ENCODE peak calls at places on chromosomes 7 and 10, in five cellular contexts. Y is nephron progenitor cell, U is Peyer's patch, E is GM13976, Q is cardiac fibroblast. C is an unnamed sample.

GRCh38 chr10:29535012-29535777 is 99.6 kb downstream of the SVIL start:
- DNase-seq in Y (peak; percentile 52), Q (peak; percentile 84), U (peak; percentile 72), E (no peak), C (no peak)

GRCh38 chr10:87541114-87541513 is 36.4 kb downstream of the MINPP1 start:
- DNase-seq in Y (no peak), U (no peak), E (no peak), Q (peak; percentile 79), C (no peak)

GRCh38 chr7:46160861-46161260 is 239.8 kb upstream of the IGFBP3 start:
- DNase-seq in Q (no peak), Y (no peak), E (no peak), U (no peak), C (no peak)

GRCh38 chr10:95509281-95509680 is 51.9 kb downstream of the SORBS1 start:
- DNase-seq in U (no peak), E (no peak), Y (no peak), Q (no peak), C (no peak)

GRCh38 chr10:7407368-7408002 is 3.3 kb downstream of the SFMBT2 start:
- DNase-seq in Q (no peak), E (no peak), U (no peak), Y (peak; percentile 13), C (no peak)

GRCh38 chr10:86167762-86168128 is 198.8 kb downstream of the GRID1 start:
- DNase-seq in Y (no peak), Q (no peak), E (no peak), U (no peak), C (no peak)

GRCh38 chr7:105853931-105854419 is 22.4 kb downstream of the ATXN7L1 start:
- DNase-seq in E (no peak), Q (no peak), U (no peak), Y (peak; percentile 37), C (no peak)

GRCh38 chr10:110409488-110409887 is 88.2 kb upstream of the DUSP5 start:
- DNase-seq in Q (no peak), E (no peak), Y (no peak), U (no peak), C (no peak)

GRCh38 chr7:44965937-44966730 is 12.7 kb downstream of the MYO1G start:
- DNase-seq in Y (no peak), E (no peak), U (no peak), Q (no peak), C (no peak)

GRCh38 chr10:59337254-59337653 is 25.1 kb downstream of the FAM13C start:
- DNase-seq in Y (no peak), E (no peak), Q (peak; percentile 65), U (no peak), C (no peak)

GRCh38 chr7:99374121-99375064 is at the start of gene ARPC1B:
- DNase-seq in E (peak; percentile 99), U (peak; percentile 91), Y (peak; percentile 79), Q (peak; percentile 71), C (peak; percentile 78)

GRCh38 chr7:111821076-111821475 is 258.8 kb upstream of the IMMP2L start:
- DNase-seq in Y (no peak), Q (no peak), E (no peak), U (no peak), C (no peak)

GRCh38 chr7:79504607-79505389 is 51.3 kb upstream of the MAGI2 start:
- DNase-seq in U (no peak), Q (peak; percentile 29), Y (no peak), E (no peak), C (no peak)

GRCh38 chr10:29998142-29998808 is 61.1 kb downstream of the JCAD start:
- DNase-seq in E (peak; percentile 80), U (peak; percentile 68), Q (peak; percentile 92), Y (peak; percentile 78), C (peak; percentile 47)

GRCh38 chr10:96690755-96691730 is 29.3 kb downstream of the PIK3AP1 start:
- DNase-seq in Y (no peak), U (no peak), E (no peak), Q (no peak), C (no peak)

GRCh38 chr7:139741813-139742344 is 35.9 kb downstream of the HIPK2 start:
- DNase-seq in Y (no peak), U (no peak), E (no peak), Q (peak; percentile 79), C (no peak)

GRCh38 chr7:4641667-4642467 is 40.2 kb upstream of the FOXK1 start:
- DNase-seq in Q (peak; percentile 95), U (peak; percentile 98), E (peak; percentile 98), Y (peak; percentile 96), C (peak; percentile 92)

GRCh38 chr7:2313450-2314208 is 612 bp downstream of the SNX8 start:
- DNase-seq in Q (peak; percentile 32), U (peak; percentile 52), Y (no peak), E (peak; percentile 33), C (no peak)

GRCh38 chr7:131808736-131809135 is 252.3 kb upstream of the PODXL start:
- DNase-seq in E (no peak), Y (no peak), U (no peak), Q (no peak), C (no peak)

GRCh38 chr10:129063877-129064276 is 403.2 kb upstream of the MGMT start:
- DNase-seq in Q (no peak), U (no peak), Y (no peak), E (no peak), C (no peak)

GRCh38 chr10:29771376-29771775 is 136.6 kb upstream of the SVIL start:
- DNase-seq in U (no peak), Y (no peak), E (no peak), Q (peak; percentile 7), C (no peak)

GRCh38 chr10:47198221-47198620 is 101.8 kb upstream of the GDF10 start:
- DNase-seq in U (no peak), Q (no peak), E (no peak), Y (no peak), C (no peak)

GRCh38 chr7:46145412-46145811 is 224.3 kb upstream of the IGFBP3 start:
- DNase-seq in Y (no peak), E (no peak), U (no peak), Q (peak; percentile 99), C (no peak)

GRCh38 chr7:158829021-158829341 is 328 bp downstream of the ESYT2 start:
- DNase-seq in U (no peak), Q (peak; percentile 81), E (peak; percentile 80), Y (no peak), C (peak; percentile 41)

GRCh38 chr10:14606633-14607032 is 168.1 kb downstream of the FAM107B start:
- DNase-seq in Y (no peak), U (no peak), E (no peak), Q (no peak), C (no peak)

GRCh38 chr10:124953421-124953820 is 11.5 kb downstream of the ZRANB1 start:
- DNase-seq in Q (no peak), Y (no peak), E (no peak), U (no peak), C (no peak)

GRCh38 chr10:87658383-87658795 is 1.3 kb upstream of the PAPSS2 start:
- DNase-seq in Y (no peak), U (no peak), E (no peak), Q (peak; percentile 27), C (no peak)

GRCh38 chr7:144004703-144005102 is 4.6 kb downstream of the OR6B1 start:
- DNase-seq in Y (no peak), U (no peak), E (no peak), Q (no peak), C (no peak)

GRCh38 chr7:157384301-157384700 is 47.5 kb downstream of the DNAJB6 start:
- DNase-seq in Y (no peak), E (no peak), U (no peak), Q (peak; percentile 29), C (no peak)

GRCh38 chr10:73842349-73842748 is 31.0 kb upstream of the NDST2 start:
- DNase-seq in U (peak; percentile 23), E (no peak), Q (no peak), Y (no peak), C (no peak)

GRCh38 chr10:48713966-48714618 is 29.4 kb downstream of the WDFY4 start:
- DNase-seq in E (no peak), Q (no peak), Y (no peak), U (no peak), C (no peak)

GRCh38 chr7:128879939-128880746 is 17.5 kb downstream of the ATP6V1F start:
- DNase-seq in U (peak; percentile 81), E (peak; percentile 78), Q (peak; percentile 71), Y (peak; percentile 76), C (no peak)

GRCh38 chr10:70293169-70293813 is 9.5 kb upstream of the NPFFR1 start:
- DNase-seq in Q (no peak), U (no peak), E (peak; percentile 73), Y (no peak), C (no peak)

GRCh38 chr10:69901022-69901421 is 99.3 kb downstream of the COL13A1 start:
- DNase-seq in Y (no peak), Q (no peak), E (no peak), U (no peak), C (no peak)

GRCh38 chr10:55491712-55492111 is 690.7 kb upstream of the PCDH15 start:
- DNase-seq in Y (no peak), E (no peak), U (no peak), Q (no peak), C (no peak)

GRCh38 chr7:117251687-117252086 is 71.2 kb downstream of the WNT2 start:
- DNase-seq in Q (peak; percentile 87), Y (no peak), U (no peak), E (peak; percentile 40), C (no peak)